ENCODE peak calls at places on chromosomes 7 and 10, in five cellular contexts. J is pancreas, P is GM10248, R is nephron progenitor cell, L is astrocyte of the spinal cord. T is an unnamed sample.

GRCh38 chr10:114025610-114026130 is 18.0 kb upstream of the ADRB1 start:
- DNase-seq in J (no peak), P (no peak), R (no peak), L (no peak), T (no peak)

GRCh38 chr10:26468291-26468690 is 30.1 kb downstream of the APBB1IP start:
- DNase-seq in J (no peak), P (no peak), R (no peak), L (no peak), T (no peak)

GRCh38 chr7:65239707-65240352 is 133.8 kb upstream of the ZNF92 start:
- DNase-seq in J (peak), P (no peak), R (peak), L (peak), T (no peak)

GRCh38 chr10:77041636-77042258 is 595.9 kb downstream of the KCNMA1 start:
- DNase-seq in J (no peak), P (no peak), R (no peak), L (no peak), T (no peak)

GRCh38 chr10:48251525-48252353 is 22.8 kb downstream of the FRMPD2 start:
- DNase-seq in J (peak), P (peak), R (peak), L (no peak), T (no peak)

GRCh38 chr10:59708816-59709471 is 706 bp downstream of the SLC16A9 start:
- DNase-seq in J (peak), P (peak), R (peak), L (no peak), T (peak)

GRCh38 chr10:3478153-3478552 is 305.6 kb upstream of the PITRM1 start:
- DNase-seq in J (no peak), P (peak), R (no peak), L (no peak), T (peak)

GRCh38 chr10:35972275-35972674 is 330.2 kb upstream of the FZD8 start:
- DNase-seq in J (no peak), P (no peak), R (no peak), L (no peak), T (no peak)

GRCh38 chr7:32879460-32879859 is 12.1 kb downstream of the KBTBD2 start:
- DNase-seq in J (no peak), P (no peak), R (no peak), L (no peak), T (no peak)

GRCh38 chr7:140591178-140591902 is 49.3 kb downstream of the DENND2A start:
- DNase-seq in J (no peak), P (no peak), R (no peak), L (peak), T (no peak)

GRCh38 chr10:53223846-53224245 is 451.3 kb upstream of the MBL2 start:
- DNase-seq in J (no peak), P (no peak), R (peak), L (no peak), T (no peak)

GRCh38 chr7:64747802-64748201 is 46.4 kb upstream of the ZNF138 start:
- DNase-seq in J (no peak), P (no peak), R (no peak), L (peak), T (no peak)

GRCh38 chr10:78852856-78853255 is 215.9 kb upstream of the ZMIZ1 start:
- DNase-seq in J (peak), P (no peak), R (peak), L (no peak), T (peak)

GRCh38 chr7:137331378-137331777 is 12.2 kb downstream of the PTN start:
- DNase-seq in J (no peak), P (no peak), R (no peak), L (peak), T (no peak)

GRCh38 chr10:102773320-102773719 is 29.6 kb downstream of the WBP1L start:
- DNase-seq in J (no peak), P (no peak), R (no peak), L (no peak), T (no peak)

GRCh38 chr10:78765726-78766335 is 302.9 kb upstream of the ZMIZ1 start:
- DNase-seq in J (no peak), P (no peak), R (no peak), L (no peak), T (no peak)

GRCh38 chr7:83976302-83976701 is 218.3 kb downstream of the SEMA3A start:
- DNase-seq in J (no peak), P (peak), R (peak), L (peak), T (peak)

GRCh38 chr7:2041496-2042367 is 191.0 kb downstream of the MAD1L1 start:
- DNase-seq in J (no peak), P (no peak), R (no peak), L (no peak), T (no peak)

GRCh38 chr7:140926021-140926812 is 1.5 kb upstream of the BRAF start:
- DNase-seq in J (no peak), P (no peak), R (no peak), L (no peak), T (no peak)

GRCh38 chr10:49760789-49761188 is 1.3 kb downstream of the OGDHL start:
- DNase-seq in J (no peak), P (no peak), R (no peak), L (no peak), T (no peak)

GRCh38 chr10:124603376-124604213 is 140.6 kb downstream of the FAM53B start:
- DNase-seq in J (no peak), P (no peak), R (no peak), L (no peak), T (no peak)

GRCh38 chr10:92123031-92123450 is 167.8 kb downstream of the CPEB3 start:
- DNase-seq in J (peak), P (no peak), R (no peak), L (no peak), T (no peak)

GRCh38 chr10:43254199-43254730 is 12.6 kb downstream of the RASGEF1A start:
- DNase-seq in J (peak), P (no peak), R (peak), L (no peak), T (no peak)

GRCh38 chr10:82358486-82359097 is 483.6 kb downstream of the NRG3 start:
- DNase-seq in J (no peak), P (no peak), R (no peak), L (no peak), T (no peak)

GRCh38 chr10:110657968-110658691 is 14.0 kb downstream of the RBM20 start:
- DNase-seq in J (no peak), P (no peak), R (no peak), L (no peak), T (no peak)

GRCh38 chr7:43878867-43879266 is 9.6 kb upstream of the MRPS24 start:
- DNase-seq in J (no peak), P (no peak), R (no peak), L (peak), T (no peak)

GRCh38 chr7:130113887-130114286 is 43.6 kb downstream of the KLHDC10 start:
- DNase-seq in J (no peak), P (no peak), R (no peak), L (no peak), T (no peak)

GRCh38 chr10:83346216-83346910 is 792.9 kb upstream of the GHITM start:
- DNase-seq in J (no peak), P (no peak), R (no peak), L (peak), T (no peak)

GRCh38 chr7:121563177-121563576 is 167.1 kb upstream of the FAM3C start:
- DNase-seq in J (no peak), P (no peak), R (no peak), L (no peak), T (no peak)
- TF ChIP-seq CTCF in J (no peak), P (no peak), R (no peak), L (peak), T (no peak)

DNA sequence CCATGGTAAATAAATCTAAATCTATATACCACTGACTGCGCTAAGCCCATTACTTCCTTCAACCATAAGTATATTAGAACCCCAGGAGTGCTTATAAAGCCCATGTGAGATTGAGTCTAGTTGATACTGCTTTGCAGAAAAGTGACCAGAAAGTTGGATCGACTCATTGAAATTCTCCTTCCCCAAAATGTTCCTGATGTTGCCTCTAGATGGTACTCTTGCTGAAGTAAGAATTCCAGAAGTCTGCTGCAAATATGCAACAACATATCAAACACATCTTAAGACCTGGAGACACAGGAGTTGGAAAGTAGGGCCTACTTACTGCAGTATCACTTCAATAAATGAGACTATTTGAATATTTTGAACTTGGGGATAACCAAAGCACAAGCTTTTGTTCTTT is 550.8 kb downstream of the IPMK start:
- DNase-seq in J (no peak), P (no peak), R (no peak), L (peak), T (no peak)
- TF ChIP-seq CTCF in J (no peak), P (no peak), R (peak), L (peak), T (no peak)

GRCh38 chr7:20742913-20743312 is 43.8 kb downstream of the SP8 start:
- DNase-seq in J (no peak), P (no peak), R (no peak), L (no peak), T (no peak)

GRCh38 chr7:20741801-20742200 is 44.9 kb downstream of the SP8 start:
- DNase-seq in J (no peak), P (no peak), R (no peak), L (no peak), T (no peak)

GRCh38 chr7:20748853-20749252 is 37.8 kb downstream of the SP8 start:
- DNase-seq in J (no peak), P (no peak), R (no peak), L (no peak), T (no peak)

GRCh38 chr7:20745716-20746115 is 41.0 kb downstream of the SP8 start:
- DNase-seq in J (no peak), P (no peak), R (peak), L (no peak), T (no peak)

DNA sequence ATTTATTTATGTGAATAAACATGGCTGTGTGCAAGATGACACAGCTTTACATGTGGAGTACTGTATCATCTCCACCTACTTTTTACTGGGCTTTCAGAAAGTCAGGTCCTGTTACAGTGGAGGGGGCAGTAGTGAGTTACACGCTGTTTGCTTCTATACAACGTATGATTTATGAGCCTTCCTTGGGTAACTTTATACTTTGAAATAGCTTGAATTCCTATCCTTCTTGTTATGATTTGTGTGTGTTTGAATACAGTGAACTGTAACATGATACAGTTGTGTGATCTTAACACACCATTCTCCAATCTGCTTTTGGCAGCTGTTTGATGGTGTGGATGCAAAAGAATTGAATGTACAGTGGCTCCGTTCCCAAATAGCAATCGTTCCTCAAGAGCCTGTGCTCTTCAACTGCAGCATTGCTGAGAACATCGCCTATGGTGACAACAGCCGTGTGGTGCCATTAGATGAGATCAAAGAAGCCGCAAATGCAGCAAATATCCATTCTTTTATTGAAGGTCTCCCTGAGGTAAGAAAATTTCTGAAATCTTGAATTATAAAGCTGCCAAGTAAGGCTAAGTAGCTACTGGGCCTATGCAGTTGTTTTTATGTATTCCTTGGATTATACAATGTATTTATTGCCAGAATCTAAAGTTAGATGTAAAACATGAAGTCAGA is 41.6 kb downstream of the SP8 start:
- DNase-seq in J (no peak), P (no peak), R (no peak), L (peak), T (no peak)
- TF ChIP-seq CTCF in J (no peak), P (no peak), R (no peak), L (no peak), T (no peak)

DNA sequence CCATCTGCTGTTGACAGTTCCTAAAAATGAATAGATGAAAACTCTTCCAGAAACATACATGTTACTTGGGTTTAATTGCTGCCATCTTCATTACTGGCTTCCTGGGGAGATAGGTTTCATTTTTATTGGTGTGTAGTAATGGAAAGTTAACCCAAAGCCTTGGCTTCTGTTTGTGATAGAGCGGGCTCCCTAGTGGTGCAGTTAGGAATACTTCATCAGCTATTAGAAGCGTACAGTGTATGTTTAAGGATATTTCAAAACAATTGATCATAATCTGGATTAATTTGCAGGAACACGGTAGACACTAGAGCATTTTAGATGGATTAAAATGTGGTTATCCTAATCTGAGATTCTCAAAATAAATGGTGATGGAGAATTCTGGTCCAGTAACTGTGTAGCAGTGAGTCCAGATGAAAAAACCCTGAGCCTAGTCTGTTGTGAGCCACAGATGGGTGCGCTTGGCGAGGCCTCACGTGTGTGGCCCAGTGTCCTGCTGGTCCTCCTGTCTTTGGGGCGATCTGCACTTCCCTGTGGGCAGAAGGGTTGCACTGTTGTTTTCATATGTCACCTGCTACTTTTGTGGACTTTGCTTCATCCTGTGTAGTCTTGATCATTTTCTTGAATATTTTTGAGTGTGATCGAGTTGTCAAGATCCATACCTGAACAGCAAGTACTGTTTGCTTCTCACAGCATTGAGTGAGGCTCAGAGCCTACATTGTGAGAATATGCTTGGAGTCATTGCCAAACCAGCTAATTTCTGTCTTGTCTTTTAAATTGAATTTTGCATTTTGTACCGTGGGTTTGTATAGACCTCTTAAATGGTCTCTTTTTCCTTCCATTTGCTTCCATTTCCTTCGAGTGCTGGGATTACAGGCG is 44.5 kb downstream of the SHH start:
- DNase-seq in J (no peak), P (no peak), R (no peak), L (no peak), T (no peak)
- TF ChIP-seq CTCF in J (no peak), P (no peak), R (no peak), L (peak), T (no peak)